ENCODE peak calls at places on chromosome 10, in four cellular contexts. One of them, this sample, is unnamed.

GRCh38 chr10:72171175-72171630 is 44.6 kb upstream of the ANAPC16 start:
- DNase-seq in GM12865: no peak
- DNase-seq in iPS-NIHi11: no peak
- DNase-seq in skeletal muscle cell: peak
- DNase-seq in this sample: no peak

GRCh38 chr10:126016156-126016805 is 119.9 kb downstream of the FANK1 start:
- DNase-seq in GM12865: no peak
- DNase-seq in skeletal muscle cell: no peak
- DNase-seq in iPS-NIHi11: no peak
- DNase-seq in this sample: no peak

GRCh38 chr10:89283988-89284475 is 17.8 kb upstream of the IFIT2 start:
- DNase-seq in iPS-NIHi11: peak
- DNase-seq in skeletal muscle cell: peak
- DNase-seq in GM12865: no peak
- DNase-seq in this sample: no peak

GRCh38 chr10:114075093-114075492 is 31.4 kb downstream of the ADRB1 start:
- DNase-seq in skeletal muscle cell: no peak
- DNase-seq in iPS-NIHi11: no peak
- DNase-seq in GM12865: no peak
- DNase-seq in this sample: no peak

GRCh38 chr10:132394201-132394811 is 2.7 kb upstream of the PWWP2B start:
- DNase-seq in GM12865: no peak
- DNase-seq in skeletal muscle cell: no peak
- DNase-seq in iPS-NIHi11: no peak
- DNase-seq in this sample: no peak

GRCh38 chr10:58320351-58321065 is 14.3 kb upstream of the UBE2D1 start:
- DNase-seq in GM12865: no peak
- DNase-seq in iPS-NIHi11: no peak
- DNase-seq in skeletal muscle cell: no peak
- DNase-seq in this sample: no peak

GRCh38 chr10:111972109-111972508 is 211.5 kb downstream of the GPAM start:
- DNase-seq in iPS-NIHi11: no peak
- DNase-seq in skeletal muscle cell: no peak
- DNase-seq in GM12865: no peak
- DNase-seq in this sample: no peak

GRCh38 chr10:1195828-1196227 is 139.6 kb downstream of the WDR37 start:
- DNase-seq in GM12865: no peak
- DNase-seq in iPS-NIHi11: no peak
- DNase-seq in skeletal muscle cell: no peak
- DNase-seq in this sample: no peak

GRCh38 chr10:62249974-62250373 is 18.7 kb downstream of the RTKN2 start:
- DNase-seq in GM12865: no peak
- DNase-seq in iPS-NIHi11: no peak
- DNase-seq in skeletal muscle cell: no peak
- DNase-seq in this sample: no peak

GRCh38 chr10:117249493-117250093 is 8.7 kb downstream of the SLC18A2 start:
- DNase-seq in iPS-NIHi11: no peak
- DNase-seq in GM12865: no peak
- DNase-seq in skeletal muscle cell: no peak
- DNase-seq in this sample: no peak

GRCh38 chr10:5105626-5106025 is 11.4 kb downstream of the AKR1C3 start:
- DNase-seq in GM12865: no peak
- DNase-seq in iPS-NIHi11: no peak
- DNase-seq in skeletal muscle cell: no peak
- DNase-seq in this sample: no peak

GRCh38 chr10:70752571-70752970 is 32.6 kb downstream of the TBATA start:
- DNase-seq in GM12865: no peak
- DNase-seq in skeletal muscle cell: no peak
- DNase-seq in iPS-NIHi11: no peak
- DNase-seq in this sample: no peak